ENCODE peak calls at places on chromosomes 16 and 17, in eight cellular contexts. X is left lung, N is endothelial cell of umbilical vein, C is cardiac muscle cell, O is esophagus muscularis mucosa, Q is IMR-90, V is astrocyte of the spinal cord, S is esophagus squamous epithelium. R is an unnamed sample.

GRCh38 chr16:15961060-15961511 is 11.7 kb downstream of the ABCC1 start:
- DNase-seq in Q (peak), X (no peak), N (peak), S (no peak), C (no peak), V (peak), O (no peak), R (no peak)

GRCh38 chr17:68248199-68248825 is 469 bp downstream of the AMZ2 start:
- DNase-seq in V (peak), X (no peak), O (no peak), C (peak), S (no peak), Q (peak), N (no peak), R (peak)

GRCh38 chr17:32461853-32462617 is 17.7 kb downstream of the PSMD11 start:
- DNase-seq in V (peak), N (peak), Q (peak), X (no peak), S (no peak), O (no peak), C (peak), R (peak)

GRCh38 chr17:62823111-62823895 is 15.2 kb upstream of the MARCHF10 start:
- DNase-seq in V (no peak), Q (no peak), N (no peak), O (peak), S (no peak), C (peak), X (no peak), R (no peak)

GRCh38 chr16:4306439-4307214 is 9.2 kb upstream of the GLIS2 start:
- DNase-seq in S (no peak), Q (no peak), V (no peak), O (no peak), N (no peak), C (no peak), X (no peak), R (no peak)

GRCh38 chr17:32569171-32570080 is 82.6 kb downstream of the CDK5R1 start:
- DNase-seq in N (peak), O (no peak), Q (no peak), X (no peak), V (no peak), C (no peak), S (no peak), R (peak)

GRCh38 chr16:10228779-10229178 is 46.6 kb upstream of the GRIN2A start:
- DNase-seq in Q (no peak), X (no peak), C (no peak), N (no peak), O (no peak), V (no peak), S (no peak), R (no peak)

GRCh38 chr17:74731347-74731605 is 5.8 kb upstream of the RAB37 start:
- DNase-seq in O (no peak), N (no peak), X (no peak), C (no peak), S (no peak), V (no peak), Q (no peak), R (no peak)

GRCh38 chr17:45110676-45111611 is 21.4 kb downstream of the PLCD3 start:
- DNase-seq in C (no peak), O (no peak), N (no peak), V (no peak), S (no peak), X (no peak), Q (no peak), R (no peak)

GRCh38 chr16:7013990-7014389 is 318.7 kb upstream of the RBFOX1 start:
- DNase-seq in N (no peak), S (no peak), V (no peak), O (no peak), Q (peak), C (peak), X (no peak), R (peak)

GRCh38 chr17:65079489-65079900 is 23.0 kb upstream of the GNA13 start:
- DNase-seq in N (no peak), Q (no peak), V (no peak), C (no peak), X (no peak), S (no peak), O (no peak), R (peak)

GRCh38 chr17:60695960-60696359 is 18.3 kb downstream of the BCAS3 start:
- DNase-seq in N (no peak), O (no peak), V (no peak), Q (peak), X (no peak), S (no peak), C (no peak), R (peak)

GRCh38 chr17:78601577-78602190 is 24.5 kb upstream of the DNAH17 start:
- DNase-seq in S (no peak), X (no peak), V (no peak), O (no peak), N (no peak), C (no peak), Q (no peak), R (no peak)

GRCh38 chr17:80902197-80903019 is 89.2 kb upstream of the CHMP6 start:
- DNase-seq in V (no peak), Q (no peak), C (no peak), S (no peak), X (no peak), N (no peak), O (no peak), R (no peak)

GRCh38 chr17:47935961-47936360 is 5.4 kb upstream of the PNPO start:
- DNase-seq in S (no peak), Q (peak), V (peak), C (peak), X (no peak), N (peak), O (no peak), R (peak)

GRCh38 chr16:78421244-78421661 is 321.8 kb downstream of the WWOX start:
- DNase-seq in Q (no peak), V (no peak), O (no peak), C (no peak), S (no peak), N (no peak), X (no peak), R (no peak)

GRCh38 chr17:6477831-6478383 is 33.7 kb downstream of the PIMREG start:
- DNase-seq in N (no peak), Q (no peak), X (no peak), S (no peak), C (no peak), O (no peak), V (no peak), R (no peak)

GRCh38 chr17:40074871-40075215 is 12.1 kb downstream of the THRA start:
- DNase-seq in O (no peak), C (peak), Q (no peak), N (no peak), S (no peak), V (no peak), X (no peak), R (no peak)

GRCh38 chr17:65660947-65661346 is 99.5 kb upstream of the AXIN2 start:
- DNase-seq in S (no peak), Q (peak), O (no peak), X (no peak), C (peak), N (peak), V (peak), R (peak)

GRCh38 chr16:53915452-53916160 is 211.7 kb downstream of the FTO start:
- DNase-seq in N (no peak), C (no peak), S (no peak), X (no peak), V (peak), O (no peak), Q (no peak), R (no peak)

GRCh38 chr16:88830250-88830649 is 18.5 kb upstream of the APRT start:
- DNase-seq in Q (no peak), X (no peak), V (no peak), N (no peak), O (no peak), S (no peak), C (peak), R (no peak)

GRCh38 chr16:84007946-84008345 is 34.6 kb downstream of the SLC38A8 start:
- DNase-seq in C (no peak), V (no peak), N (no peak), O (no peak), S (no peak), Q (no peak), X (no peak), R (no peak)

GRCh38 chr16:21570676-21571017 is 28.7 kb upstream of the METTL9 start:
- DNase-seq in C (no peak), Q (no peak), V (no peak), X (no peak), S (no peak), N (no peak), O (no peak), R (no peak)

GRCh38 chr16:22191966-22192260 is 14.2 kb upstream of the EEF2K start:
- DNase-seq in O (no peak), X (no peak), S (no peak), Q (peak), V (no peak), N (no peak), C (no peak), R (no peak)

GRCh38 chr16:30876867-30877266 is 17.0 kb downstream of the BCL7C start:
- DNase-seq in V (no peak), Q (no peak), X (no peak), C (no peak), S (no peak), O (no peak), N (no peak), R (no peak)
- H3K4me3 ChIP-seq in V (no peak), Q (no peak), X (no peak), C (peak), S (peak), O (peak), N (no peak), R (no peak)

GRCh38 chr17:76593338-76593737 is 7.7 kb upstream of the ST6GALNAC2 start:
- DNase-seq in O (no peak), Q (peak), V (no peak), X (no peak), S (no peak), C (no peak), N (no peak), R (no peak)
- TF ChIP-seq CTCF in O (no peak), Q (no peak), V (no peak), X (no peak), S (no peak), C (no peak), N (no peak), R (no peak)

GRCh38 chr16:24463196-24463945 is 76.0 kb upstream of the RBBP6 start:
- DNase-seq in S (no peak), O (no peak), C (peak), V (no peak), N (peak), X (no peak), Q (no peak), R (no peak)
- H3K4me3 ChIP-seq in S (no peak), O (no peak), C (no peak), V (no peak), N (no peak), X (no peak), Q (no peak), R (no peak)

GRCh38 chr16:66471696-66472393 is 44.8 kb downstream of the BEAN1 start:
- DNase-seq in V (no peak), C (no peak), O (no peak), N (no peak), Q (no peak), S (no peak), X (no peak), R (no peak)
- TF ChIP-seq CTCF in V (no peak), C (no peak), O (no peak), N (no peak), Q (no peak), S (no peak), X (no peak), R (no peak)

GRCh38 chr16:1159325-1159972 is 6.5 kb downstream of the CACNA1H start:
- DNase-seq in S (no peak), V (no peak), C (no peak), N (no peak), X (no peak), Q (no peak), O (no peak), R (no peak)

GRCh38 chr16:1158456-1159324 is 5.8 kb downstream of the CACNA1H start:
- DNase-seq in X (no peak), Q (peak), O (no peak), V (no peak), S (no peak), C (peak), N (no peak), R (peak)

GRCh38 chr16:1162701-1163566 is 10.0 kb downstream of the CACNA1H start:
- DNase-seq in N (no peak), C (no peak), Q (no peak), V (no peak), S (no peak), X (no peak), O (no peak), R (no peak)

GRCh38 chr16:1159973-1160772 is 7.3 kb downstream of the CACNA1H start:
- DNase-seq in S (no peak), Q (no peak), C (no peak), O (no peak), X (no peak), N (no peak), V (no peak), R (no peak)

DNA sequence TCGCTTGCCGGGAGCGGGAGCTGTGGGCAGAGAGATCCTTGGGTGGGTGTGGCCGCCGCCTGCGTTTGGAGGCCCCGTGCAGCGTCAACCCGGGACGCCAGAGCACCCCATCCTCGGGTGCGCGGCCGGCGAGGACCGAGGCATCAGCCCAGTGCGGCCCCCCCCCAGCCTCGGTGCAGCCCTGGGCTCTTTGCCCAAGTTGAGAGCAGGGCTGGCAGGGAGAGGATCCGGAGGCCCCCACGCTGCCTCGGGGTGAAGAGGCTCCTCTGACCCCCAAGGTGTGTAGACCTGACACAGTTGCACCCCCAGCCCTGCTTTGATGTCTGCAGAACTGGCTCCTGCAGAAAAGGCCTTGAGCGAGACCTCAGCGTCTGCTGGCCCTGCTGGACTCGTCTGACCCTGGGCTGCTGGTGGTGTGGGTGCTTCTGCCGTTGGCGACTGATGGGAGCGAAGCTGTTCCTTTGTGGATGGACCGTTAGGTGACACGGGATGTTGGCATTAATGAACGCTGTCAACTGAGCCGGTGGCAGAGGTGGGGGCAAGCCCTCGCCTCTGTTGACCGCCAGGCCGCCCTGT is 8.0 kb downstream of the CACNA1H start:
- DNase-seq in X (no peak), V (no peak), N (no peak), S (no peak), Q (no peak), O (no peak), C (no peak), R (no peak)
- H3K4me3 ChIP-seq in X (no peak), V (no peak), N (no peak), S (no peak), Q (no peak), O (peak), C (no peak), R (no peak)

GRCh38 chr17:9628509-9628908 is 16.8 kb upstream of the USP43 start:
- DNase-seq in V (no peak), S (no peak), Q (no peak), X (no peak), C (no peak), O (no peak), N (no peak), R (no peak)
- TF ChIP-seq CTCF in V (no peak), S (no peak), Q (no peak), X (no peak), C (no peak), O (no peak), N (no peak), R (no peak)

DNA sequence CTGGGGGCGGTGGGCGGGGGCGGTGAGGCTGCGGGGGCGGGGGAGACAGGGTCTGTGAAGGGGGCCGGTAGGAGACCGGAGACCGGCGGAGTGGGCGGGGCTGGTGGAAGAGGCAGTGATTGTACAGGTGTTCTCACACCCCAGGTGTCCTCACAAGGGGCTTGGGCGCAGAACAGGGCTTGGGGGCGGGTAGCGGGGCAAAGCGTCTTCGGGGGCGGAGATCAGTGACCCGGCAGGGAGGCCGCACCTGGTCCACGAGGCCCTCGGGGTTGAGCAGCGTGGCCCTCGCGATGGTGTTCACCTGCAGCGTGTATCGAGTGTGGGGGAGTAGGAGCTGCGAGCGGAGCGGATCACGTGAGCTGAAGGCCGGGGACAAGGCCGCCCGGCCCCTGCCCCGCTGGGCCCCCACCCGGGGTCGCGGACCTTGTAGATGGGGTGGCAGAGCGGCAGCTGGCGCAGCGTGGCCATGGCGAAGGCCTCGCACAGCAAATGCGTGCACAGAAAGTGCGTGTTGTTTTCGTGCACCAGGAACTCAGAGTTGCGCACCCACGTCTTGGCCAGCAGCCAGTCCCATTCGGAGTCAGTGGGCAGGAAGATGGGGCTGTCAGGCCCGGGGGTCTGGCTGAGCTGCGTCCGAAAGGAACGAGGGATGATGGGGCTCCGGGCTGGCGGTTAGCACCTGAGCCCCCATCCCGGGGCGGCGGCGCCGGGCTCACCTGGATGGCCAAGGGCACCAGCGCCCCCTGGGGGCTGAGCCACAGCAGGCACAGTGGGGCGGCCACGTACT is 8.5 kb downstream of the ALOXE3 start:
- DNase-seq in Q (no peak), O (no peak), N (peak), V (no peak), C (peak), X (peak), S (no peak), R (peak)
- H3K4me3 ChIP-seq in Q (no peak), O (no peak), N (no peak), V (no peak), C (peak), X (no peak), S (peak), R (peak)

GRCh38 chr17:16287563-16288027 is 65.7 kb downstream of the CENPV start:
- DNase-seq in X (no peak), N (peak), Q (peak), O (no peak), S (no peak), C (peak), V (peak), R (peak)

GRCh38 chr17:16286009-16286946 is 67.0 kb downstream of the CENPV start:
- DNase-seq in S (peak), N (peak), O (peak), C (peak), Q (peak), X (peak), V (peak), R (peak)

GRCh38 chr17:16283705-16284104 is 66.7 kb downstream of the PIGL start:
- DNase-seq in Q (peak), C (peak), V (peak), S (no peak), N (peak), X (no peak), O (no peak), R (peak)

GRCh38 chr17:16286947-16287562 is 66.2 kb downstream of the CENPV start:
- DNase-seq in C (peak), N (no peak), V (no peak), Q (no peak), O (no peak), S (no peak), X (no peak), R (peak)

GRCh38 chr17:16285646-16286008 is 67.6 kb downstream of the CENPV start:
- DNase-seq in C (no peak), N (no peak), S (no peak), O (no peak), Q (no peak), X (peak), V (no peak), R (no peak)
- TF ChIP-seq CTCF in C (peak), N (peak), S (peak), O (no peak), Q (peak), X (peak), V (peak), R (peak)

GRCh38 chr17:55639096-55639495 is 83.6 kb downstream of the TMEM100 start:
- DNase-seq in V (no peak), N (no peak), X (no peak), O (no peak), C (no peak), Q (no peak), S (no peak), R (no peak)

GRCh38 chr17:55632236-55632635 is 90.4 kb downstream of the TMEM100 start:
- DNase-seq in X (no peak), V (no peak), Q (no peak), N (no peak), O (no peak), S (no peak), C (no peak), R (no peak)

GRCh38 chr17:55635253-55635766 is 87.4 kb downstream of the TMEM100 start:
- DNase-seq in O (no peak), V (peak), S (no peak), X (no peak), Q (peak), C (peak), N (peak), R (peak)

GRCh38 chr17:55632893-55633292 is 89.8 kb downstream of the TMEM100 start:
- DNase-seq in V (peak), S (no peak), Q (no peak), C (peak), N (no peak), X (no peak), O (no peak), R (peak)

GRCh38 chr17:55634702-55635101 is 88.0 kb downstream of the TMEM100 start:
- DNase-seq in N (no peak), S (no peak), X (no peak), Q (no peak), V (no peak), C (peak), O (no peak), R (no peak)
- H3K4me3 ChIP-seq in N (no peak), S (no peak), X (no peak), Q (no peak), V (no peak), C (no peak), O (no peak), R (no peak)

DNA sequence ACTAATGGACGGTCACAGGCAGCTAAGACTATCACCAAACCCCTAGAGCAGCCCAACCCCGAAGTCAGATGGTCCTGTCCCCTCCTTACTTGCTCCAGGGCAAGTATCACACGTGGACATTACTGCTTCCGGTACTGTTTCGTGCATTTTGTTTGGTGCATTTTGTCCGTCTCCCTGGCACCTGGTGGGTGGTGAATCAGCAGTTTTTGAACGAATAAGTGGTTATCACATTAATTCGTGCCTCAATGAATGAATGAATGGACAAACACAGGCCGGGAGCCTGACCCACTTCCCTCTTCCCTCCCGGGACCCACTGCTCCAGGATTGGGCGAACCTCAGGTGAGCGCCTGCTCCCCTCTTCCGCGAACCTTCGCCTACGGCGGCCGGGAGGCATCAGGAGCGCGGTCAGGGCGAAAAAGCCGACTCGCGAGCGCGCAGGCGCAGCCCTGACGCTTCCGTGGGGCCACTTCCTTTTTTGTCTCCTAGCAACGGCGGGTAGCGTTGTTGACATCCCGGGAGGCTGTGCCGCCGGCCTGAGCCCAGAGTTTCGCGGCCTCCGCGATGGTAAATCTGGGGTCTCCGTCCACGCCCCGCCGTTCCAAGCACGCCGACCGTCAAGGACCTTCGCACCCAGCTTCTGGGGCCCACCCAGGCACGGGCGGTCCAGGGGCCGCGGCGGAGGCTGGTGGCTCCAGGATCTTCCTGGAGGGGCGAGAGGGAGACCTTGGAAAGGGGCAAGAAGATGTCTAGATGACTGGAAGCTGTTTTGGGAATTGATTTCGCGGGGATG is at the start of gene DYNLRB2:
- DNase-seq in Q (peak), N (peak), C (peak), O (peak), S (peak), V (peak), X (peak), R (peak)
- TF ChIP-seq CTCF in Q (no peak), N (no peak), C (no peak), O (no peak), S (peak), V (no peak), X (no peak), R (no peak)

R was measured in cardiac fibroblast.